ENCODE peak calls at places on chromosomes 7 and 10, in six cellular contexts. One of them, this sample, is unnamed.

GRCh38 chr10:29519670-29520069 is 115.1 kb downstream of the SVIL start:
- ATAC-seq in activated CD8-positive, alpha-beta T cell treated with anti-CD3 and anti-CD28 coated beads for 36 hours: no peak
- ATAC-seq in CD4-positive, CD25-positive, alpha-beta regulatory T cell: no peak
- ATAC-seq in left ventricle myocardium superior: no peak
- ATAC-seq in Right ventricle myocardium inferior: no peak
- ATAC-seq in T-cell: no peak
- ATAC-seq in this sample: no peak

GRCh38 chr10:5393529-5393928 is 11.1 kb downstream of the TUBAL3 start:
- ATAC-seq in Right ventricle myocardium inferior: no peak
- ATAC-seq in T-cell: no peak
- ATAC-seq in CD4-positive, CD25-positive, alpha-beta regulatory T cell: no peak
- ATAC-seq in left ventricle myocardium superior: no peak
- ATAC-seq in activated CD8-positive, alpha-beta T cell treated with anti-CD3 and anti-CD28 coated beads for 36 hours: no peak
- ATAC-seq in this sample: no peak

GRCh38 chr10:51607436-51607835 is 92.0 kb downstream of the CSTF2T start:
- ATAC-seq in T-cell: no peak
- ATAC-seq in activated CD8-positive, alpha-beta T cell treated with anti-CD3 and anti-CD28 coated beads for 36 hours: no peak
- ATAC-seq in CD4-positive, CD25-positive, alpha-beta regulatory T cell: no peak
- ATAC-seq in Right ventricle myocardium inferior: no peak
- ATAC-seq in left ventricle myocardium superior: no peak
- ATAC-seq in this sample: no peak

GRCh38 chr10:90130321-90131086 is 429.1 kb downstream of the KIF20B start:
- ATAC-seq in activated CD8-positive, alpha-beta T cell treated with anti-CD3 and anti-CD28 coated beads for 36 hours: no peak
- ATAC-seq in CD4-positive, CD25-positive, alpha-beta regulatory T cell: no peak
- ATAC-seq in left ventricle myocardium superior: no peak
- ATAC-seq in T-cell: no peak
- ATAC-seq in Right ventricle myocardium inferior: no peak
- ATAC-seq in this sample: no peak

GRCh38 chr10:79100761-79101160 is 32.0 kb downstream of the ZMIZ1 start:
- ATAC-seq in activated CD8-positive, alpha-beta T cell treated with anti-CD3 and anti-CD28 coated beads for 36 hours: peak; percentile 31
- ATAC-seq in CD4-positive, CD25-positive, alpha-beta regulatory T cell: no peak
- ATAC-seq in left ventricle myocardium superior: no peak
- ATAC-seq in T-cell: no peak
- ATAC-seq in Right ventricle myocardium inferior: no peak
- ATAC-seq in this sample: no peak

GRCh38 chr10:1633783-1634182 is 103.5 kb downstream of the ADARB2 start:
- ATAC-seq in Right ventricle myocardium inferior: no peak
- ATAC-seq in left ventricle myocardium superior: no peak
- ATAC-seq in activated CD8-positive, alpha-beta T cell treated with anti-CD3 and anti-CD28 coated beads for 36 hours: no peak
- ATAC-seq in CD4-positive, CD25-positive, alpha-beta regulatory T cell: no peak
- ATAC-seq in T-cell: no peak
- ATAC-seq in this sample: no peak

GRCh38 chr10:33094263-33095051 is 136.4 kb upstream of the ITGB1 start:
- ATAC-seq in left ventricle myocardium superior: peak; percentile 48
- ATAC-seq in T-cell: no peak
- ATAC-seq in CD4-positive, CD25-positive, alpha-beta regulatory T cell: no peak
- ATAC-seq in activated CD8-positive, alpha-beta T cell treated with anti-CD3 and anti-CD28 coated beads for 36 hours: no peak
- ATAC-seq in Right ventricle myocardium inferior: peak; percentile 44
- ATAC-seq in this sample: peak; percentile 67

GRCh38 chr10:103585011-103585405 is 91.5 kb downstream of the NEURL1 start:
- ATAC-seq in activated CD8-positive, alpha-beta T cell treated with anti-CD3 and anti-CD28 coated beads for 36 hours: no peak
- ATAC-seq in T-cell: no peak
- ATAC-seq in left ventricle myocardium superior: no peak
- ATAC-seq in CD4-positive, CD25-positive, alpha-beta regulatory T cell: no peak
- ATAC-seq in Right ventricle myocardium inferior: no peak
- ATAC-seq in this sample: no peak

GRCh38 chr10:59180689-59181270 is 4.3 kb downstream of the PHYHIPL start:
- ATAC-seq in T-cell: no peak
- ATAC-seq in Right ventricle myocardium inferior: no peak
- ATAC-seq in activated CD8-positive, alpha-beta T cell treated with anti-CD3 and anti-CD28 coated beads for 36 hours: no peak
- ATAC-seq in left ventricle myocardium superior: no peak
- ATAC-seq in CD4-positive, CD25-positive, alpha-beta regulatory T cell: no peak
- ATAC-seq in this sample: no peak

GRCh38 chr7:114217026-114217425 is 197.6 kb upstream of the FOXP2 start:
- ATAC-seq in activated CD8-positive, alpha-beta T cell treated with anti-CD3 and anti-CD28 coated beads for 36 hours: no peak
- ATAC-seq in Right ventricle myocardium inferior: no peak
- ATAC-seq in T-cell: no peak
- ATAC-seq in left ventricle myocardium superior: no peak
- ATAC-seq in CD4-positive, CD25-positive, alpha-beta regulatory T cell: no peak
- ATAC-seq in this sample: no peak

This sample was measured in activated T-helper 17 cell treated with anti-CD3 and anti-CD28 coated beads, Interleukin-2, amount 50 U/mL, for 72 hours.